ENCODE peak calls at places on chromosomes 2 and 18, in eight cellular contexts. F, Q, L, U, A, J, C and H are unnamed samples.

GRCh38 chr18:23689031-23689615 is at the start of gene LAMA3:
- DNase-seq in J (no peak), F (no peak), C (peak), A (peak), Q (no peak), U (peak), L (peak), H (peak)

GRCh38 chr18:75207298-75208054 is 1.5 kb downstream of the PTGR3 start:
- DNase-seq in A (no peak), Q (no peak), L (no peak), F (no peak), J (no peak), U (peak), C (no peak), H (no peak)

GRCh38 chr2:241095594-241096290 is 6.3 kb downstream of the MTERF4 start:
- DNase-seq in C (no peak), U (no peak), A (no peak), L (no peak), Q (no peak), F (no peak), J (no peak), H (no peak)

GRCh38 chr2:232525796-232526195 is at the start of gene CHRND:
- DNase-seq in J (peak), U (no peak), A (no peak), L (peak), C (no peak), Q (no peak), F (no peak), H (no peak)

GRCh38 chr2:64730551-64731305 is 77.0 kb upstream of the SERTAD2 start:
- DNase-seq in J (peak), C (no peak), L (peak), U (peak), F (peak), A (no peak), Q (no peak), H (peak)

GRCh38 chr2:238135601-238136150 is 2.8 kb upstream of the KLHL30 start:
- DNase-seq in C (no peak), Q (no peak), U (no peak), F (no peak), L (no peak), J (no peak), A (no peak), H (no peak)

GRCh38 chr2:72757177-72757775 is 68.6 kb downstream of the EXOC6B start:
- DNase-seq in Q (no peak), F (no peak), J (no peak), L (peak), C (no peak), A (no peak), U (peak), H (no peak)

GRCh38 chr2:160628811-160629210 is 135.2 kb upstream of the RBMS1 start:
- DNase-seq in U (peak), J (no peak), Q (no peak), F (no peak), A (no peak), C (no peak), L (no peak), H (no peak)

GRCh38 chr2:97701186-97701585 is 12.2 kb upstream of the ZAP70 start:
- DNase-seq in A (no peak), L (no peak), C (no peak), J (no peak), U (no peak), F (no peak), Q (no peak), H (no peak)

GRCh38 chr2:51158236-51158635 is 126.3 kb upstream of the NRXN1 start:
- DNase-seq in U (peak), A (no peak), J (no peak), L (no peak), F (no peak), C (no peak), Q (no peak), H (no peak)

GRCh38 chr2:68837861-68838341 is 33.3 kb downstream of the BMP10 start:
- DNase-seq in F (no peak), U (no peak), A (no peak), J (no peak), L (no peak), C (no peak), Q (no peak), H (no peak)

GRCh38 chr2:163600801-163601200 is 135.0 kb downstream of the FIGN start:
- DNase-seq in A (peak), L (no peak), C (no peak), F (no peak), J (no peak), Q (no peak), U (no peak), H (no peak)

GRCh38 chr2:127025357-127026062 is 81.4 kb downstream of the BIN1 start:
- DNase-seq in Q (no peak), A (peak), C (no peak), U (peak), J (peak), F (peak), L (peak), H (no peak)

GRCh38 chr2:20653695-20654306 is 2.9 kb upstream of the HS1BP3 start:
- DNase-seq in F (no peak), J (no peak), A (no peak), Q (no peak), C (no peak), U (no peak), L (no peak), H (no peak)

GRCh38 chr2:140808816-140809215 is 1322.0 kb downstream of the LRP1B start:
- DNase-seq in F (no peak), U (no peak), L (no peak), J (no peak), C (no peak), Q (no peak), A (no peak), H (no peak)

GRCh38 chr2:69241664-69242063 is 145.4 kb downstream of the GFPT1 start:
- DNase-seq in J (no peak), L (no peak), F (no peak), C (no peak), U (no peak), Q (no peak), A (no peak), H (no peak)

GRCh38 chr2:33015421-33016142 is 68.8 kb downstream of the LTBP1 start:
- DNase-seq in J (no peak), F (no peak), U (peak), L (no peak), C (no peak), A (peak), Q (no peak), H (no peak)

GRCh38 chr2:238060096-238060541 is 682 bp upstream of the SCLY start:
- DNase-seq in A (no peak), L (no peak), F (no peak), C (no peak), Q (no peak), J (no peak), U (no peak), H (no peak)

GRCh38 chr2:39737661-39738060 is 41.4 kb downstream of the THUMPD2 start:
- DNase-seq in C (no peak), L (no peak), U (peak), A (no peak), Q (no peak), J (peak), F (no peak), H (no peak)